ENCODE peak calls at places on chromosomes 2 and 18, in six cellular contexts. One of them, this sample, is unnamed.
A peak's percentile ranks its signal among the peaks of the same experiment; 100 is the strongest.

GRCh38 chr2:55842009-55842408 is 81.6 kb downstream of the EFEMP1 start:
- DNase-seq in H1: no peak
- DNase-seq in SK-N-SH: no peak
- DNase-seq in HepG2: no peak
- DNase-seq in K562: no peak
- DNase-seq in GM12878: no peak
- DNase-seq in this sample: peak; percentile 92

GRCh38 chr2:217261452-217261851 is 401.6 kb upstream of the TNP1 start:
- DNase-seq in K562: peak; percentile 8
- DNase-seq in SK-N-SH: no peak
- DNase-seq in GM12878: no peak
- DNase-seq in H1: no peak
- DNase-seq in HepG2: no peak
- DNase-seq in this sample: no peak

GRCh38 chr2:235716875-235717496 is 223.1 kb downstream of the AGAP1 start:
- DNase-seq in H1: no peak
- DNase-seq in GM12878: no peak
- DNase-seq in SK-N-SH: peak; percentile 59
- DNase-seq in HepG2: no peak
- DNase-seq in K562: no peak
- DNase-seq in this sample: no peak

GRCh38 chr2:241157841-241158545 is 7.7 kb downstream of the PPP1R7 start:
- DNase-seq in HepG2: no peak
- DNase-seq in GM12878: no peak
- DNase-seq in K562: no peak
- DNase-seq in SK-N-SH: no peak
- DNase-seq in H1: no peak
- DNase-seq in this sample: no peak

GRCh38 chr2:239376351-239376750 is 24.5 kb downstream of the HDAC4 start:
- DNase-seq in SK-N-SH: no peak
- DNase-seq in K562: no peak
- DNase-seq in HepG2: no peak
- DNase-seq in H1: no peak
- DNase-seq in GM12878: no peak
- DNase-seq in this sample: no peak

GRCh38 chr2:71889991-71890684 is 257.5 kb downstream of the CYP26B1 start:
- DNase-seq in SK-N-SH: no peak
- DNase-seq in GM12878: no peak
- DNase-seq in H1: no peak
- DNase-seq in K562: no peak
- DNase-seq in HepG2: no peak
- DNase-seq in this sample: no peak

GRCh38 chr2:54945401-54946219 is 104.6 kb downstream of the RTN4 start:
- DNase-seq in K562: no peak
- DNase-seq in H1: no peak
- DNase-seq in HepG2: peak; percentile 45
- DNase-seq in SK-N-SH: no peak
- DNase-seq in GM12878: peak; percentile 15
- DNase-seq in this sample: no peak

GRCh38 chr2:11598228-11598731 is 64.4 kb downstream of the GREB1 start:
- DNase-seq in K562: no peak
- DNase-seq in H1: no peak
- DNase-seq in SK-N-SH: no peak
- DNase-seq in GM12878: no peak
- DNase-seq in HepG2: no peak
- DNase-seq in this sample: no peak

GRCh38 chr2:31402388-31402787 is 12.2 kb downstream of the XDH start:
- DNase-seq in K562: no peak
- DNase-seq in GM12878: no peak
- DNase-seq in SK-N-SH: no peak
- DNase-seq in HepG2: no peak
- DNase-seq in H1: no peak
- DNase-seq in this sample: no peak

GRCh38 chr2:6879011-6879410 is 1.4 kb downstream of the RSAD2 start:
- DNase-seq in GM12878: no peak
- DNase-seq in HepG2: no peak
- DNase-seq in H1: no peak
- DNase-seq in K562: no peak
- DNase-seq in SK-N-SH: no peak
- DNase-seq in this sample: no peak

GRCh38 chr2:120736955-120737801 is 1.5 kb downstream of the GLI2 start:
- DNase-seq in SK-N-SH: peak; percentile 74
- DNase-seq in H1: peak; percentile 72
- DNase-seq in HepG2: no peak
- DNase-seq in K562: no peak
- DNase-seq in GM12878: no peak
- DNase-seq in this sample: peak; percentile 54

GRCh38 chr2:1625281-1626001 is 118.9 kb downstream of the PXDN start:
- DNase-seq in SK-N-SH: peak; percentile 79
- DNase-seq in K562: no peak
- DNase-seq in HepG2: no peak
- DNase-seq in GM12878: no peak
- DNase-seq in H1: peak; percentile 81
- DNase-seq in this sample: peak; percentile 40

GRCh38 chr2:161171595-161171929 is 11.3 kb downstream of the TANK start:
- DNase-seq in SK-N-SH: no peak
- DNase-seq in K562: peak; percentile 48
- DNase-seq in HepG2: no peak
- DNase-seq in H1: no peak
- DNase-seq in GM12878: no peak
- DNase-seq in this sample: no peak

GRCh38 chr2:156653670-156654069 is 217.5 kb downstream of the GPD2 start:
- DNase-seq in H1: no peak
- DNase-seq in K562: no peak
- DNase-seq in SK-N-SH: no peak
- DNase-seq in HepG2: no peak
- DNase-seq in GM12878: no peak
- DNase-seq in this sample: no peak

GRCh38 chr2:133953524-133953923 is 300.3 kb upstream of the MGAT5 start:
- DNase-seq in K562: no peak
- DNase-seq in H1: no peak
- DNase-seq in GM12878: peak; percentile 51
- DNase-seq in SK-N-SH: no peak
- DNase-seq in HepG2: no peak
- DNase-seq in this sample: no peak

DNA sequence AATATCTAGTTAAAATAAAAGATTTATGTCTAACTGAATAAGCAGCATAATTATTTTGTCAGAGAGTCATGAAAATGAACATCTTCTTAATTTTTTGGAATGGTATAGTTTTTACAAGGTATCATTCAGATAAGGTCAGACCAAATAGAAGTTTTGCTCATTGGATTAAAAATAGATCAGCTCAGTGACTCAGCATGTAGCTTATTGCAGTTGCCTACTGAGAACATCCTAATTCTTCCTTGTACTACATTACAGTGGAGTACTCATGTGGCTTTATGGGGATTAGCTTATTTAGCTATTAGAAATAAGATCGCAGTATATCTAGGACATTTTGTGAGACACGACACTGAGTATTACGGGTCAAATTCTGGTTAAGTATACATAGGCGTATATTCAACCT is 38.2 kb upstream of the PPM1B start:
- DNase-seq in GM12878: no peak
- DNase-seq in K562: peak; percentile 28
- DNase-seq in H1: no peak
- DNase-seq in SK-N-SH: no peak
- DNase-seq in HepG2: no peak
- DNase-seq in this sample: no peak
- TF ChIP-seq RAD21 in GM12878: no peak
- TF ChIP-seq RAD21 in K562: no peak
- TF ChIP-seq RAD21 in H1: no peak
- TF ChIP-seq RAD21 in SK-N-SH: no peak
- TF ChIP-seq RAD21 in HepG2: no peak
- TF ChIP-seq RAD21 in this sample: no peak

GRCh38 chr2:155517362-155517761 is 815.2 kb downstream of the NR4A2 start:
- DNase-seq in H1: no peak
- DNase-seq in HepG2: no peak
- DNase-seq in K562: no peak
- DNase-seq in SK-N-SH: no peak
- DNase-seq in GM12878: no peak
- DNase-seq in this sample: no peak

GRCh38 chr2:155518094-155518493 is 814.4 kb downstream of the NR4A2 start:
- DNase-seq in H1: no peak
- DNase-seq in HepG2: no peak
- DNase-seq in GM12878: no peak
- DNase-seq in K562: no peak
- DNase-seq in SK-N-SH: no peak
- DNase-seq in this sample: no peak

GRCh38 chr2:155525194-155525593 is 807.3 kb downstream of the NR4A2 start:
- DNase-seq in H1: no peak
- DNase-seq in SK-N-SH: no peak
- DNase-seq in GM12878: no peak
- DNase-seq in HepG2: no peak
- DNase-seq in K562: no peak
- DNase-seq in this sample: no peak

GRCh38 chr2:155519731-155520130 is 812.8 kb downstream of the NR4A2 start:
- DNase-seq in K562: no peak
- DNase-seq in GM12878: no peak
- DNase-seq in SK-N-SH: no peak
- DNase-seq in H1: no peak
- DNase-seq in HepG2: no peak
- DNase-seq in this sample: no peak
- TF ChIP-seq CHD2 in K562: no peak
- TF ChIP-seq CHD2 in GM12878: no peak
- TF ChIP-seq CHD2 in SK-N-SH: no peak
- TF ChIP-seq CHD2 in H1: no peak
- TF ChIP-seq CHD2 in HepG2: no peak
- TF ChIP-seq CHD2 in this sample: no peak

GRCh38 chr2:21423854-21424253 is 300.1 kb downstream of the TDRD15 start:
- DNase-seq in GM12878: no peak
- DNase-seq in SK-N-SH: no peak
- DNase-seq in H1: no peak
- DNase-seq in K562: no peak
- DNase-seq in HepG2: no peak
- DNase-seq in this sample: no peak
- TF ChIP-seq USF2 in GM12878: no peak
- TF ChIP-seq USF2 in SK-N-SH: no peak
- TF ChIP-seq USF2 in H1: no peak
- TF ChIP-seq USF2 in K562: no peak
- TF ChIP-seq USF2 in HepG2: no peak
- TF ChIP-seq USF2 in this sample: no peak

GRCh38 chr18:9283789-9284188 is 50.8 kb upstream of the TWSG1 start:
- DNase-seq in K562: no peak
- DNase-seq in GM12878: no peak
- DNase-seq in HepG2: no peak
- DNase-seq in SK-N-SH: no peak
- DNase-seq in H1: no peak
- DNase-seq in this sample: no peak
- TF ChIP-seq RAD21 in K562: no peak
- TF ChIP-seq RAD21 in GM12878: no peak
- TF ChIP-seq RAD21 in HepG2: no peak
- TF ChIP-seq RAD21 in SK-N-SH: no peak
- TF ChIP-seq RAD21 in H1: no peak
- TF ChIP-seq RAD21 in this sample: no peak

GRCh38 chr2:67032091-67032490 is 365.0 kb upstream of the ETAA1 start:
- DNase-seq in K562: no peak
- DNase-seq in H1: no peak
- DNase-seq in GM12878: no peak
- DNase-seq in HepG2: no peak
- DNase-seq in SK-N-SH: no peak
- DNase-seq in this sample: no peak
- TF ChIP-seq CHD2 in K562: no peak
- TF ChIP-seq CHD2 in H1: no peak
- TF ChIP-seq CHD2 in GM12878: no peak
- TF ChIP-seq CHD2 in HepG2: no peak
- TF ChIP-seq CHD2 in SK-N-SH: no peak
- TF ChIP-seq CHD2 in this sample: no peak

DNA sequence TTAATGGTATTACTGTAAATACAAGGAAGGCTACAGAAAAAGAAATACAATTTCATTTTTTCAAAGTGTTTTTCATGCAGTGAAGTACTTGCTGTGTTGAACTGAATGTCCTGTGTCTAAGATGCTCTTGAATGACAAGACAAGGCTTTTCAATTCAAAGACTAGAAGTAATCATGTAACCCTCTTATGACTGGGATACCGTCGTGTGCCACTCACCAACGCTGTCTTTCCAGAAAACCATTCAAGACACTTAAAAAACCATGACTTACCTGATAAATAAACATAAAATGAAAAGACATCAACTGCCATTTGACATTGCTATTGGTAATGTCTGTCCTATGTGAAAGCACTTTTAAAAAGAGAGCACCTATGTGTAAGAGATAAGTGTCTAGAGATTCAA is 183.1 kb upstream of the DPP10 start:
- DNase-seq in H1: no peak
- DNase-seq in GM12878: no peak
- DNase-seq in SK-N-SH: no peak
- DNase-seq in K562: no peak
- DNase-seq in HepG2: no peak
- DNase-seq in this sample: no peak
- TF ChIP-seq USF2 in H1: no peak
- TF ChIP-seq USF2 in GM12878: no peak
- TF ChIP-seq USF2 in SK-N-SH: no peak
- TF ChIP-seq USF2 in K562: no peak
- TF ChIP-seq USF2 in HepG2: no peak
- TF ChIP-seq USF2 in this sample: no peak

GRCh38 chr2:176997074-176997791 is 215.4 kb upstream of the HNRNPA3 start:
- DNase-seq in HepG2: peak; percentile 80
- DNase-seq in SK-N-SH: no peak
- DNase-seq in K562: no peak
- DNase-seq in GM12878: peak; percentile 64
- DNase-seq in H1: no peak
- DNase-seq in this sample: peak; percentile 87
- TF ChIP-seq RAD21 in HepG2: no peak
- TF ChIP-seq RAD21 in SK-N-SH: no peak
- TF ChIP-seq RAD21 in K562: no peak
- TF ChIP-seq RAD21 in GM12878: peak; percentile 7
- TF ChIP-seq RAD21 in H1: no peak
- TF ChIP-seq RAD21 in this sample: no peak

DNA sequence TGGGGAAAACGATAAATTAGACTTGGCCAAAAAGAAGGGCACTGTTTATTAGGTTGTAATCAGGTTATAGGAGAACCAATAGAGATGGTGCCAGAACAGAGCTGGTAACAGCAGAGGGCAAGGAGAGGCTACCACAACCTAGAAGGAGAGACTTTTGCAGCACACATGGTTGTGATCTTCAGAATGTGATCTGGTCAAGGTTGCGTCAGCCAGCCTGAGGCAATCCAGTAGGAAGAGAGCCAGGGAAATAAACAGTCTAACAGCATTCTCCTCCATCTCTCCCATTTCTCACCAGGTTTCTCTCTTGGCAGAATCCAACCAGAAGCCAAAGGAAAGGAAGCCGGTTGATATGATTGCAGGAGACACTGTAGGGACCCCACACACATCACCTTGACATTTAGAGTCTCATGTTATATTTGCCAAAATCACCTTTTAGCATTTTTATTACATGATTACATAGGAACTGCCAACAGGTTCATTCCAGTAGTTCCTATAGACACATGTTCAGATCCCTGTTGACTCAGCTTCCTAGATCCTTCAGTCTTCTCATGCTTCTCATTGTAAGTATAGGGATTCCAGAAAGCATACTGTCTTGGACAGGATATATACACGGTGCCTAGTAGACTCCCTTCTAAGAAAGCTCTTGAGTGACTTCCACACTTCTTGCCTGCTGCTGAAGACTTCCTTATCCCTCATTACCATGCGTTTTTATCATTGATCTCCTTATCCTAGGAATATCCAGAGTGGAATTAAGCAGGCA is 17.6 kb upstream of the SPATS2L start:
- DNase-seq in SK-N-SH: no peak
- DNase-seq in K562: no peak
- DNase-seq in H1: no peak
- DNase-seq in GM12878: no peak
- DNase-seq in HepG2: no peak
- DNase-seq in this sample: no peak
- TF ChIP-seq CHD2 in SK-N-SH: no peak
- TF ChIP-seq CHD2 in K562: no peak
- TF ChIP-seq CHD2 in H1: no peak
- TF ChIP-seq CHD2 in GM12878: no peak
- TF ChIP-seq CHD2 in HepG2: no peak
- TF ChIP-seq CHD2 in this sample: no peak

This sample was measured in A549.